ENCODE peak calls at places on chromosomes 11 and 22, in eight cellular contexts. One of them, this sample, is unnamed. For H3K36me3, the result is how much of the 10 kb centered on the place peaks cover.

GRCh38 chr11:76369406-76369805 is 11.5 kb downstream of the THAP12 start:
- DNase-seq in adrenal gland: no peak
- DNase-seq in IMR-90: no peak
- DNase-seq in brain microvascular endothelial cell: no peak
- DNase-seq in colonic mucosa: peak
- DNase-seq in body of pancreas: peak
- DNase-seq in bronchial epithelial cell: no peak
- DNase-seq in tibial artery: no peak
- DNase-seq in this sample: no peak

GRCh38 chr11:11076276-11076675 is 218.4 kb upstream of the ZBED5 start:
- DNase-seq in adrenal gland: no peak
- DNase-seq in IMR-90: no peak
- DNase-seq in brain microvascular endothelial cell: no peak
- DNase-seq in colonic mucosa: no peak
- DNase-seq in body of pancreas: no peak
- DNase-seq in bronchial epithelial cell: no peak
- DNase-seq in tibial artery: no peak
- DNase-seq in this sample: no peak

GRCh38 chr11:69822676-69823494 is 3.7 kb upstream of the FGF3 start:
- DNase-seq in adrenal gland: no peak
- DNase-seq in IMR-90: no peak
- DNase-seq in brain microvascular endothelial cell: no peak
- DNase-seq in colonic mucosa: no peak
- DNase-seq in body of pancreas: no peak
- DNase-seq in bronchial epithelial cell: no peak
- DNase-seq in tibial artery: no peak
- DNase-seq in this sample: no peak

GRCh38 chr22:25081409-25081824 is 118.2 kb upstream of the CRYBB3 start:
- DNase-seq in adrenal gland: no peak
- DNase-seq in IMR-90: peak
- DNase-seq in brain microvascular endothelial cell: no peak
- DNase-seq in colonic mucosa: peak
- DNase-seq in body of pancreas: peak
- DNase-seq in bronchial epithelial cell: peak
- DNase-seq in tibial artery: no peak
- DNase-seq in this sample: no peak

GRCh38 chr22:42509548-42509947 is 10.0 kb downstream of the RRP7A start:
- DNase-seq in adrenal gland: no peak
- DNase-seq in IMR-90: no peak
- DNase-seq in brain microvascular endothelial cell: no peak
- DNase-seq in colonic mucosa: no peak
- DNase-seq in body of pancreas: no peak
- DNase-seq in bronchial epithelial cell: no peak
- DNase-seq in tibial artery: no peak
- DNase-seq in this sample: no peak

GRCh38 chr11:120917536-120918239 is 106.2 kb upstream of the TBCEL start:
- DNase-seq in adrenal gland: no peak
- DNase-seq in IMR-90: no peak
- DNase-seq in brain microvascular endothelial cell: no peak
- DNase-seq in colonic mucosa: no peak
- DNase-seq in body of pancreas: no peak
- DNase-seq in bronchial epithelial cell: no peak
- DNase-seq in tibial artery: no peak
- DNase-seq in this sample: no peak

GRCh38 chr11:296976-297665 is 2.2 kb downstream of the IFITM5 start:
- DNase-seq in adrenal gland: no peak
- DNase-seq in IMR-90: no peak
- DNase-seq in brain microvascular endothelial cell: no peak
- DNase-seq in colonic mucosa: no peak
- DNase-seq in body of pancreas: peak
- DNase-seq in bronchial epithelial cell: no peak
- DNase-seq in tibial artery: peak
- DNase-seq in this sample: no peak

GRCh38 chr11:96341237-96342130 is 1.5 kb downstream of the MAML2 start:
- DNase-seq in adrenal gland: peak
- DNase-seq in IMR-90: peak
- DNase-seq in brain microvascular endothelial cell: no peak
- DNase-seq in colonic mucosa: peak
- DNase-seq in body of pancreas: peak
- DNase-seq in bronchial epithelial cell: no peak
- DNase-seq in tibial artery: peak
- DNase-seq in this sample: no peak

GRCh38 chr22:32584650-32585049 is 110.0 kb downstream of the FBXO7 start:
- DNase-seq in adrenal gland: no peak
- DNase-seq in IMR-90: peak
- DNase-seq in brain microvascular endothelial cell: no peak
- DNase-seq in colonic mucosa: no peak
- DNase-seq in body of pancreas: no peak
- DNase-seq in bronchial epithelial cell: no peak
- DNase-seq in tibial artery: no peak
- DNase-seq in this sample: no peak

GRCh38 chr11:72627594-72628281 is 46.5 kb downstream of the PDE2A start:
- DNase-seq in adrenal gland: no peak
- DNase-seq in IMR-90: no peak
- DNase-seq in brain microvascular endothelial cell: no peak
- DNase-seq in colonic mucosa: no peak
- DNase-seq in body of pancreas: no peak
- DNase-seq in bronchial epithelial cell: no peak
- DNase-seq in tibial artery: no peak
- DNase-seq in this sample: no peak

GRCh38 chr11:66495401-66495844 is 15.0 kb upstream of the BBS1 start:
- DNase-seq in adrenal gland: no peak
- DNase-seq in IMR-90: no peak
- DNase-seq in brain microvascular endothelial cell: no peak
- DNase-seq in colonic mucosa: no peak
- DNase-seq in body of pancreas: no peak
- DNase-seq in bronchial epithelial cell: no peak
- DNase-seq in tibial artery: no peak
- DNase-seq in this sample: no peak
- TF ChIP-seq CTCF in adrenal gland: no peak
- TF ChIP-seq CTCF in IMR-90: no peak
- TF ChIP-seq CTCF in brain microvascular endothelial cell: peak
- TF ChIP-seq CTCF in colonic mucosa: no peak
- TF ChIP-seq CTCF in body of pancreas: no peak
- TF ChIP-seq CTCF in bronchial epithelial cell: peak
- TF ChIP-seq CTCF in tibial artery: no peak
- TF ChIP-seq CTCF in this sample: peak

GRCh38 chr22:38733329-38734202 is 22.2 kb downstream of the SUN2 start:
- DNase-seq in adrenal gland: peak
- DNase-seq in IMR-90: peak
- DNase-seq in brain microvascular endothelial cell: no peak
- DNase-seq in colonic mucosa: peak
- DNase-seq in body of pancreas: peak
- DNase-seq in bronchial epithelial cell: peak
- DNase-seq in tibial artery: peak
- DNase-seq in this sample: no peak

GRCh38 chr22:38735126-38735464 is 20.7 kb downstream of the SUN2 start:
- DNase-seq in adrenal gland: no peak
- DNase-seq in IMR-90: no peak
- DNase-seq in brain microvascular endothelial cell: no peak
- DNase-seq in colonic mucosa: no peak
- DNase-seq in body of pancreas: no peak
- DNase-seq in bronchial epithelial cell: no peak
- DNase-seq in tibial artery: no peak
- DNase-seq in this sample: no peak

GRCh38 chr22:38735465-38736256 is 20.1 kb downstream of the SUN2 start:
- DNase-seq in adrenal gland: no peak
- DNase-seq in IMR-90: no peak
- DNase-seq in brain microvascular endothelial cell: no peak
- DNase-seq in colonic mucosa: no peak
- DNase-seq in body of pancreas: no peak
- DNase-seq in bronchial epithelial cell: no peak
- DNase-seq in tibial artery: no peak
- DNase-seq in this sample: no peak

GRCh38 chr22:38736257-38736570 is 19.6 kb downstream of the SUN2 start:
- DNase-seq in adrenal gland: no peak
- DNase-seq in IMR-90: no peak
- DNase-seq in brain microvascular endothelial cell: no peak
- DNase-seq in colonic mucosa: no peak
- DNase-seq in body of pancreas: no peak
- DNase-seq in bronchial epithelial cell: no peak
- DNase-seq in tibial artery: no peak
- DNase-seq in this sample: no peak

GRCh38 chr22:38734203-38735100 is 21.3 kb downstream of the SUN2 start:
- DNase-seq in adrenal gland: no peak
- DNase-seq in IMR-90: no peak
- DNase-seq in brain microvascular endothelial cell: no peak
- DNase-seq in colonic mucosa: no peak
- DNase-seq in body of pancreas: no peak
- DNase-seq in bronchial epithelial cell: no peak
- DNase-seq in tibial artery: no peak
- DNase-seq in this sample: no peak
- H3K36me3 ChIP-seq in adrenal gland: half or more
- H3K36me3 ChIP-seq in IMR-90: half or more
- H3K36me3 ChIP-seq in brain microvascular endothelial cell: half or more
- H3K36me3 ChIP-seq in colonic mucosa: under half
- H3K36me3 ChIP-seq in body of pancreas: under half
- H3K36me3 ChIP-seq in bronchial epithelial cell: under half
- H3K36me3 ChIP-seq in tibial artery: half or more
- H3K36me3 ChIP-seq in this sample: under half

GRCh38 chr11:1452744-1453143 is 33.8 kb downstream of the MOB2 start:
- DNase-seq in adrenal gland: no peak
- DNase-seq in IMR-90: no peak
- DNase-seq in brain microvascular endothelial cell: no peak
- DNase-seq in colonic mucosa: no peak
- DNase-seq in body of pancreas: no peak
- DNase-seq in bronchial epithelial cell: no peak
- DNase-seq in tibial artery: no peak
- DNase-seq in this sample: no peak

GRCh38 chr11:1454576-1454975 is 32.0 kb downstream of the MOB2 start:
- DNase-seq in adrenal gland: no peak
- DNase-seq in IMR-90: no peak
- DNase-seq in brain microvascular endothelial cell: no peak
- DNase-seq in colonic mucosa: no peak
- DNase-seq in body of pancreas: no peak
- DNase-seq in bronchial epithelial cell: no peak
- DNase-seq in tibial artery: no peak
- DNase-seq in this sample: no peak

GRCh38 chr11:1451781-1452470 is 34.7 kb downstream of the MOB2 start:
- DNase-seq in adrenal gland: no peak
- DNase-seq in IMR-90: no peak
- DNase-seq in brain microvascular endothelial cell: no peak
- DNase-seq in colonic mucosa: no peak
- DNase-seq in body of pancreas: no peak
- DNase-seq in bronchial epithelial cell: no peak
- DNase-seq in tibial artery: no peak
- DNase-seq in this sample: no peak

GRCh38 chr11:1455032-1455762 is 31.4 kb downstream of the MOB2 start:
- DNase-seq in adrenal gland: no peak
- DNase-seq in IMR-90: no peak
- DNase-seq in brain microvascular endothelial cell: no peak
- DNase-seq in colonic mucosa: no peak
- DNase-seq in body of pancreas: no peak
- DNase-seq in bronchial epithelial cell: no peak
- DNase-seq in tibial artery: no peak
- DNase-seq in this sample: no peak

DNA sequence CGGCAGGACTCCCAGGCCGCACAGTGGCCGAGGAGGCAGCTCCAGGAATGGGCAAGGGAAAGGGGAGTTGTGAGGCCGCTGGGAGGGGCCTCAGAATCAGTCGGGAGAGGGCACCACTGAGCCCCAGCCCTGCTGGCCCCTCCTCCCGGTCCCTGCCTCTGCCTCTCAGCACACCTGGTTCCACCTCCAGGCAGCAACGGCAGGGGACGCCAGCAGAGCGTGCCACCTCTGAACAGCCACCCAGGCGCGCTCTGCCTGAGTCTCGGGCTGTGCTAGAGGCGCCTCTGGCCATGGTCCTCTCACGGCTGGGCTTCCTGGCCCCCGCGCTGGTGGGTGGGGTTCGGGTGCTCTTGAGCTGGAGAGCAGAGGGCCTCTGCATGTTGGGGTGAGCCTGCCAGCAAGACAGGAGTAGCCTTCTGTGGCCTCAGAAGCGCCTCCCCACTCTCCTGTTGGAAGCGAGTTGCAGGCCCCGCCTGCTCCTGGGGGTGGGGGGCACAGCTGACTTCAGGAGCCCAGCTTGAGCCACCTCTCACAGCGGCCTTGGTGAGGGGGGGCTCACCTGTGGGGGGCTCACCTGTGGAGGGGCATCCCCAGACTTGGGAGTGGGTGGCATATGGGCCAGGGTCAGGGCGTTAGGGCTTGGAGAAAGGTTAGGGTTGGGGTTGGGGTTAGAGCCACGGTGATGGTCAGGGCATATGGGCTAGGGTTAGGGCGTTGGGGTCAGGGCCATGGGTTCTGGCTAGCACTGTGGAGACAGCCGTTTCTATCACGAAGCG is 32.8 kb downstream of the MOB2 start:
- DNase-seq in adrenal gland: no peak
- DNase-seq in IMR-90: no peak
- DNase-seq in brain microvascular endothelial cell: no peak
- DNase-seq in colonic mucosa: peak
- DNase-seq in body of pancreas: peak
- DNase-seq in bronchial epithelial cell: peak
- DNase-seq in tibial artery: no peak
- DNase-seq in this sample: no peak
- TF ChIP-seq CTCF in adrenal gland: no peak
- TF ChIP-seq CTCF in IMR-90: peak
- TF ChIP-seq CTCF in brain microvascular endothelial cell: peak
- TF ChIP-seq CTCF in colonic mucosa: no peak
- TF ChIP-seq CTCF in body of pancreas: peak
- TF ChIP-seq CTCF in bronchial epithelial cell: peak
- TF ChIP-seq CTCF in tibial artery: peak
- TF ChIP-seq CTCF in this sample: peak

GRCh38 chr11:64832467-64833197 is 11.8 kb downstream of the CDC42BPG start:
- DNase-seq in adrenal gland: no peak
- DNase-seq in IMR-90: no peak
- DNase-seq in brain microvascular endothelial cell: no peak
- DNase-seq in colonic mucosa: no peak
- DNase-seq in body of pancreas: no peak
- DNase-seq in bronchial epithelial cell: no peak
- DNase-seq in tibial artery: no peak
- DNase-seq in this sample: no peak

GRCh38 chr11:64831411-64831891 is 13.0 kb downstream of the CDC42BPG start:
- DNase-seq in adrenal gland: no peak
- DNase-seq in IMR-90: no peak
- DNase-seq in brain microvascular endothelial cell: no peak
- DNase-seq in colonic mucosa: no peak
- DNase-seq in body of pancreas: no peak
- DNase-seq in bronchial epithelial cell: no peak
- DNase-seq in tibial artery: no peak
- DNase-seq in this sample: no peak

GRCh38 chr11:64833509-64833908 is 10.9 kb downstream of the CDC42BPG start:
- DNase-seq in adrenal gland: no peak
- DNase-seq in IMR-90: no peak
- DNase-seq in brain microvascular endothelial cell: no peak
- DNase-seq in colonic mucosa: no peak
- DNase-seq in body of pancreas: no peak
- DNase-seq in bronchial epithelial cell: no peak
- DNase-seq in tibial artery: no peak
- DNase-seq in this sample: no peak

GRCh38 chr11:64834031-64834722 is 10.3 kb downstream of the CDC42BPG start:
- DNase-seq in adrenal gland: no peak
- DNase-seq in IMR-90: no peak
- DNase-seq in brain microvascular endothelial cell: no peak
- DNase-seq in colonic mucosa: no peak
- DNase-seq in body of pancreas: no peak
- DNase-seq in bronchial epithelial cell: no peak
- DNase-seq in tibial artery: no peak
- DNase-seq in this sample: no peak

DNA sequence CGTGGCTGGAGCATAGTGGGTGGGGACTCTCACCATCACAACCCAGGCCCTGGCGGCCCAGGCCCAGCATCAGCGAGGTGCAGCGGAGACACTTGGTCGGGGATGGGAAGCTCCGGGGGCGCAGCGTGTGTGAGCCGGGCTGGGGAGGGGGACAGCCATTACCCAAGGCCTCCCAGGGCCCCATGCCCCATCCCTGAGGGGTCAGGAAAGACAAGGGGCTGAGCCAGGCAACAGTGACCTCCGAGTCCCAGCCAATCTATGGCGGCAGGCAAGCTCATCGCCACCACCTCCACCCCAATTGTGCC is 11.3 kb downstream of the CDC42BPG start:
- DNase-seq in adrenal gland: no peak
- DNase-seq in IMR-90: no peak
- DNase-seq in brain microvascular endothelial cell: no peak
- DNase-seq in colonic mucosa: no peak
- DNase-seq in body of pancreas: no peak
- DNase-seq in bronchial epithelial cell: no peak
- DNase-seq in tibial artery: no peak
- DNase-seq in this sample: no peak
- H3K36me3 ChIP-seq in adrenal gland: under half
- H3K36me3 ChIP-seq in IMR-90: under half
- H3K36me3 ChIP-seq in brain microvascular endothelial cell: under half
- H3K36me3 ChIP-seq in colonic mucosa: under half
- H3K36me3 ChIP-seq in body of pancreas: under half
- H3K36me3 ChIP-seq in bronchial epithelial cell: half or more
- H3K36me3 ChIP-seq in tibial artery: under half
- H3K36me3 ChIP-seq in this sample: under half

This sample was measured in kidney epithelial cell.